ENCODE peak calls at places on chromosomes 16 and 17, in six cellular contexts. R is uterus, O is astrocyte of the spinal cord, N is upper lobe of left lung, M is endodermal cell, L is mesendoderm. V is an unnamed sample.

GRCh38 chr16:49652441-49653175 is 203.3 kb downstream of the ZNF423 start:
- DNase-seq in R (peak), O (peak), N (no peak), M (no peak), L (peak), V (no peak)

GRCh38 chr16:13999895-14000425 is 71.2 kb upstream of the MRTFB start:
- DNase-seq in R (no peak), O (no peak), N (no peak), M (no peak), L (no peak), V (no peak)

GRCh38 chr17:63405741-63406261 is 40.3 kb downstream of the CYB561 start:
- DNase-seq in R (no peak), O (peak), N (no peak), M (no peak), L (peak), V (no peak)

GRCh38 chr17:75827291-75828050 is 16.7 kb downstream of the UNC13D start:
- DNase-seq in R (peak), O (peak), N (peak), M (peak), L (peak), V (peak)

GRCh38 chr16:30896203-30896889 is at the start of gene CTF1:
- DNase-seq in R (peak), O (peak), N (peak), M (peak), L (peak), V (no peak)

GRCh38 chr17:76385892-76386786 is 1.7 kb downstream of the SPHK1 start:
- DNase-seq in R (peak), O (peak), N (peak), M (peak), L (peak), V (peak)

GRCh38 chr17:28324272-28324745 is 5.3 kb downstream of the TMEM97 start:
- DNase-seq in R (no peak), O (no peak), N (no peak), M (peak), L (no peak), V (no peak)

GRCh38 chr16:67146523-67147357 is 4.1 kb downstream of the B3GNT9 start:
- DNase-seq in R (no peak), O (no peak), N (no peak), M (no peak), L (no peak), V (no peak)

GRCh38 chr17:69567130-69567529 is 152.6 kb downstream of the MAP2K6 start:
- DNase-seq in R (no peak), O (peak), N (no peak), M (peak), L (peak), V (no peak)

GRCh38 chr17:73211745-73212144 is 18.9 kb downstream of the COG1 start:
- DNase-seq in R (no peak), O (no peak), N (no peak), M (no peak), L (no peak), V (peak)

GRCh38 chr17:72539981-72540897 is 419.4 kb downstream of the SOX9 start:
- DNase-seq in R (no peak), O (peak), N (peak), M (peak), L (peak), V (peak)

GRCh38 chr16:67648088-67648763 is 3.3 kb downstream of the CARMIL2 start:
- DNase-seq in R (no peak), O (no peak), N (peak), M (peak), L (no peak), V (no peak)

GRCh38 chr17:81135503-81136283 is 29.6 kb upstream of the PVALEF start:
- DNase-seq in R (no peak), O (no peak), N (peak), M (no peak), L (no peak), V (no peak)

GRCh38 chr16:50227120-50227519 is 39.2 kb upstream of the ADCY7 start:
- DNase-seq in R (no peak), O (no peak), N (no peak), M (no peak), L (no peak), V (no peak)

GRCh38 chr16:11412175-11412904 is 67.1 kb downstream of the RMI2 start:
- DNase-seq in R (no peak), O (no peak), N (no peak), M (no peak), L (no peak), V (no peak)

GRCh38 chr16:31033709-31034492 is 543 bp downstream of the STX4 start:
- DNase-seq in R (peak), O (peak), N (peak), M (peak), L (peak), V (peak)

DNA sequence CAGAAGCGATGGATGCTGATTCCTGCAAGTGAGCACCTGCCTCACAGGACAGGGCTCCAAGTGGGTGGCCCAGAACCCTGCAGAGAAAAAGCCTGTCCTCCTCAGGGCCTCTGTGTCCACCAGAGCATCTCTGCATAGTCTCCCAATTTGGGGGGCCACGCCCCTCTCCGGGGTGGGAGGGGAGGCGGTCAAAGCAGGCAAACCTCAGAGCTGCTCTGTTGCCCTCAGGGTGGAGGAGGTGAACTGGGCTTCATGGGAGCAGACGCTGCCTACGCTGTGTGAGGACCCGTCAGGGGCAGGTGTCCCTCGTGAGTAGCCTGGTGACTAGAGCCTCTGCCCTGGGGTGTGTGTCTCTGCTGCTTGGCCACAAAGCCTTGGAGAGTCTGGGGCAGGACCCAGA is 19.3 kb downstream of the TRPV2 start:
- DNase-seq in R (no peak), O (no peak), N (no peak), M (peak), L (no peak), V (no peak)
- H3K4me3 ChIP-seq in R (no peak), O (no peak), N (no peak), M (no peak), L (no peak), V (no peak)

GRCh38 chr16:813916-814412 is 13.4 kb upstream of the GNG13 start:
- DNase-seq in R (no peak), O (no peak), N (no peak), M (no peak), L (no peak), V (no peak)
- H3K4me3 ChIP-seq in R (no peak), O (no peak), N (no peak), M (peak), L (no peak), V (no peak)

GRCh38 chr16:1224558-1224957 is 510 bp downstream of the TPSG1 start:
- DNase-seq in R (no peak), O (no peak), N (peak), M (no peak), L (no peak), V (no peak)

GRCh38 chr16:1223355-1224214 is 1.5 kb downstream of the TPSG1 start:
- DNase-seq in R (no peak), O (no peak), N (peak), M (no peak), L (no peak), V (no peak)

GRCh38 chr16:1221628-1222552 is 3.2 kb downstream of the TPSG1 start:
- DNase-seq in R (no peak), O (no peak), N (peak), M (no peak), L (no peak), V (no peak)

GRCh38 chr16:1222553-1223354 is 2.3 kb downstream of the TPSG1 start:
- DNase-seq in R (no peak), O (no peak), N (peak), M (no peak), L (no peak), V (no peak)

GRCh38 chr16:1225051-1225451 is at the start of gene TPSG1:
- DNase-seq in R (no peak), O (no peak), N (peak), M (no peak), L (no peak), V (no peak)
- H3K4me3 ChIP-seq in R (no peak), O (no peak), N (no peak), M (no peak), L (no peak), V (no peak)

DNA sequence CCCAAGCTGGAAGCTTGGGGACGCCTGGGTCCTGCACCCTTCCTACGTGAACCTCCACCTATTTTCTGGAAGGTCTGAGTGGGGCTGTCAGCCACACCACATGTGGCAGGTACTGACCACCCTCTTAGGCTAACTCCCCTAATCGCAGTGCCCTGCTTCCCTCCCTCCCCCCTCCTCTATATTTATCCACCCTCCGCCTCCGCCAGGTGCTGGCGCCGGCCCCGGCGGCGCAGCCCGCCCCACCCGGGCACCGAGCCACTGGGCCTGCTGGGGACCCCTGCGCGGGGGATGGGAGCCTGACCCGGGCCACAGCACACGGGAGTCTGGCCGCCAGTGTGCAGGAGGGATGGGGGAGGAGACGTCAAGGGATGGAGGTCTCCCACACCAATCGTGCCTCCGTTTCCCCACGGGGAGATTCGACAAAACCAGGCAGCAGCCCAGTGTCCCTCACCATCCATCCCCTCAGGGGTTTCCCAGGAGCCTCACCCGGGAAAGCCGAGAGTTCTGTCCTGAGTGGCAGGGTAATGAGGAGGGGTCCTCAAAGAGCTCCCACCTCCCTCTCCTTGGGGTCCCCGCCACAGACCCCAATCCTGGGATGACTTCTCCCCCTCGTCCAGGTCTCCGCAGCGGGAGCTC is 1.3 kb downstream of the PLEKHH3 start:
- DNase-seq in R (no peak), O (no peak), N (peak), M (no peak), L (no peak), V (no peak)
- H3K4me3 ChIP-seq in R (peak), O (peak), N (peak), M (peak), L (peak), V (peak)

GRCh38 chr17:35287286-35287811 is 44.5 kb downstream of the SLFN5 start:
- DNase-seq in R (no peak), O (no peak), N (no peak), M (no peak), L (no peak), V (no peak)

GRCh38 chr17:35291802-35292201 is 48.9 kb downstream of the SLFN5 start:
- DNase-seq in R (no peak), O (peak), N (no peak), M (no peak), L (no peak), V (no peak)

GRCh38 chr17:35293151-35293837 is 50.4 kb downstream of the SLFN5 start:
- DNase-seq in R (no peak), O (no peak), N (no peak), M (no peak), L (no peak), V (no peak)

GRCh38 chr17:35286120-35286781 is 43.4 kb downstream of the SLFN5 start:
- DNase-seq in R (no peak), O (no peak), N (no peak), M (no peak), L (peak), V (no peak)

GRCh38 chr17:35289222-35289621 is 46.4 kb downstream of the SLFN5 start:
- DNase-seq in R (no peak), O (no peak), N (no peak), M (no peak), L (no peak), V (no peak)
- H3K4me3 ChIP-seq in R (no peak), O (no peak), N (no peak), M (no peak), L (no peak), V (no peak)

DNA sequence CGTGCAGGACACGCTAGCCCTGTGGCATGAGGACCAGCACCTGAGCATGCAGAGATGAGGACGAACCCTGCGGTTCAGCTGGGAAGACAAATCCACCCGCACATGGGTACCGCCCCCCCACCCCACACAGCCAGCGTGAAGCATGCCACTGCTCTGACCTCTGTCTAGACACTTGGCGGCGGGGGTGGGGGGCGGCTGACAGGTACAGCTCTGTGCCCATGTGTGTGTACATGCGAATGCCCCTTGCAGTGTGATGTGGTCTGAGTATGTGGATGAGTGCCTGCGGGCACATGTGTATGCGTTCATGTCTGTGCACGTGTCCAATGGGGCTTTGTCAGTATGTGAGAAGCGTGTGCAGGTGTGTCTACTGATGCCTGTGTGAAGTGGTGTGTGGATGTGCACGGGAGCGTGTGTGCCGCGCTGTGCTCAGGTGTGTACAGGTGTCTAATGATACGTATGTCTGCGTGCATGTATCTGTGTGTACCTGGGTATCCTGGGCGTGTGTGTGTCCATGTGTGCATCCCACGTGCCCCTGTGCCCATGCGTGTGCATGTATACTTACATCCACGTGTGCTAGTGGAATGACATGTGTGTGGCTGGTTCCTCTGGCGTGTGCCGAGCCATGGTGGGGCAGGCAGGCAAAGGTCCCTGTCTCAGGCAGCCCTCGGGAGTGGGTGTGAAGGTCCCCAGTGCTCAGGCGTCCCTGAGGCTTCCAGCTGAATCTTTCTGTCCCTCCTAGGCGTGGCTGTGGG is 650 bp upstream of the RAP1GAP2 start:
- DNase-seq in R (no peak), O (no peak), N (no peak), M (no peak), L (no peak), V (no peak)
- H3K4me3 ChIP-seq in R (no peak), O (no peak), N (peak), M (no peak), L (no peak), V (peak)